ENCODE peak calls at places on chromosomes 5 and 9, in four cellular contexts. One of them, this sample, is unnamed.

GRCh38 chr5:100898504-100899346 is 4.4 kb downstream of the ST8SIA4 start:
- DNase-seq in OCI-M1: peak
- DNase-seq in SW 1271: no peak
- DNase-seq in AG08396: no peak
- DNase-seq in this sample: no peak

GRCh38 chr9:131370638-131371037 is 23.2 kb upstream of the PRRC2B start:
- DNase-seq in OCI-M1: no peak
- DNase-seq in AG08396: no peak
- DNase-seq in SW 1271: no peak
- DNase-seq in this sample: no peak

GRCh38 chr5:132269635-132270344 is 12.3 kb downstream of the PDLIM4 start:
- DNase-seq in AG08396: no peak
- DNase-seq in OCI-M1: no peak
- DNase-seq in SW 1271: no peak
- DNase-seq in this sample: no peak

GRCh38 chr5:131270809-131271208 is 7.0 kb downstream of the CDC42SE2 start:
- DNase-seq in OCI-M1: no peak
- DNase-seq in AG08396: peak
- DNase-seq in SW 1271: peak
- DNase-seq in this sample: no peak

GRCh38 chr5:18553269-18553668 is 919.0 kb downstream of the TAF11L14 start:
- DNase-seq in OCI-M1: no peak
- DNase-seq in AG08396: no peak
- DNase-seq in SW 1271: peak
- DNase-seq in this sample: no peak

GRCh38 chr9:38017149-38017884 is 51.7 kb downstream of the SHB start:
- DNase-seq in OCI-M1: no peak
- DNase-seq in AG08396: no peak
- DNase-seq in SW 1271: peak
- DNase-seq in this sample: no peak

GRCh38 chr9:92141144-92142129 is 26.2 kb upstream of the SPTLC1 start:
- DNase-seq in OCI-M1: no peak
- DNase-seq in AG08396: peak
- DNase-seq in SW 1271: no peak
- DNase-seq in this sample: no peak

GRCh38 chr9:78860806-78861475 is 564.0 kb downstream of the PSAT1 start:
- DNase-seq in AG08396: no peak
- DNase-seq in OCI-M1: no peak
- DNase-seq in SW 1271: no peak
- DNase-seq in this sample: no peak

GRCh38 chr5:96709152-96709821 is 47.1 kb downstream of the CAST start:
- DNase-seq in SW 1271: no peak
- DNase-seq in OCI-M1: no peak
- DNase-seq in AG08396: peak
- DNase-seq in this sample: no peak

GRCh38 chr9:100308965-100309564 is 43.7 kb downstream of the TEX10 start:
- DNase-seq in SW 1271: no peak
- DNase-seq in OCI-M1: no peak
- DNase-seq in AG08396: peak
- DNase-seq in this sample: no peak

GRCh38 chr9:123338710-123339665 is 17.0 kb upstream of the CRB2 start:
- DNase-seq in OCI-M1: no peak
- DNase-seq in AG08396: no peak
- DNase-seq in SW 1271: no peak
- DNase-seq in this sample: no peak

GRCh38 chr5:131999471-131999931 is 12.0 kb downstream of the ACSL6 start:
- DNase-seq in AG08396: no peak
- DNase-seq in SW 1271: no peak
- DNase-seq in OCI-M1: no peak
- DNase-seq in this sample: no peak

GRCh38 chr5:157323107-157323706 is 57.3 kb downstream of the CYFIP2 start:
- DNase-seq in OCI-M1: no peak
- DNase-seq in SW 1271: no peak
- DNase-seq in AG08396: no peak
- DNase-seq in this sample: no peak

GRCh38 chr5:125584119-125584518 is 837.7 kb upstream of the ZNF608 start:
- DNase-seq in SW 1271: no peak
- DNase-seq in OCI-M1: no peak
- DNase-seq in AG08396: no peak
- DNase-seq in this sample: no peak

GRCh38 chr5:8895599-8895998 is 650.3 kb downstream of the SEMA5A start:
- DNase-seq in OCI-M1: no peak
- DNase-seq in SW 1271: no peak
- DNase-seq in AG08396: no peak
- DNase-seq in this sample: no peak

GRCh38 chr5:175867587-175868347 is 3.6 kb upstream of the CPLX2 start:
- DNase-seq in AG08396: peak
- DNase-seq in SW 1271: no peak
- DNase-seq in OCI-M1: peak
- DNase-seq in this sample: no peak

GRCh38 chr5:17763301-17763700 is 129.0 kb downstream of the TAF11L14 start:
- DNase-seq in SW 1271: no peak
- DNase-seq in OCI-M1: no peak
- DNase-seq in AG08396: no peak
- DNase-seq in this sample: no peak

GRCh38 chr5:146560205-146560812 is 44.3 kb upstream of the GPR151 start:
- DNase-seq in AG08396: peak
- DNase-seq in OCI-M1: no peak
- DNase-seq in SW 1271: no peak
- DNase-seq in this sample: no peak

GRCh38 chr5:156640751-156641241 is 209.3 kb upstream of the PPP1R2B start:
- DNase-seq in OCI-M1: no peak
- DNase-seq in AG08396: peak
- DNase-seq in SW 1271: no peak
- DNase-seq in this sample: no peak

GRCh38 chr9:131654857-131655577 is 84.9 kb downstream of the RAPGEF1 start:
- DNase-seq in AG08396: no peak
- DNase-seq in OCI-M1: no peak
- DNase-seq in SW 1271: no peak
- DNase-seq in this sample: no peak

GRCh38 chr5:177312649-177313181 is 1.0 kb upstream of the MXD3 start:
- DNase-seq in OCI-M1: peak
- DNase-seq in SW 1271: no peak
- DNase-seq in AG08396: no peak
- DNase-seq in this sample: no peak

This sample was measured in glomerular endothelial cell.